ENCODE peak calls at places on chromosomes 11 and 22, in ten cellular contexts. N is cardiac muscle cell, K is fibroblast of lung, T is sigmoid colon, Q is coronary artery, B is keratinocyte, R is heart left ventricle, J is adrenal gland, H is psoas muscle, A is AG04450. I is an unnamed sample.

GRCh38 chr11:92941676-92942571 is 27.5 kb upstream of the MTNR1B start:
- DNase-seq in N (peak; percentile 59), K (no peak), T (no peak), Q (no peak), B (no peak), R (no peak), J (peak; percentile 23), H (no peak), A (no peak), I (peak; percentile 63)

GRCh38 chr11:114774599-114775365 is 96.5 kb downstream of the NXPE2 start:
- DNase-seq in N (peak; percentile 41), K (peak; percentile 49), T (no peak), Q (no peak), B (no peak), R (peak; percentile 21), J (peak; percentile 60), H (peak; percentile 26), A (peak; percentile 11), I (no peak)

GRCh38 chr22:19722175-19722914 is 994 bp upstream of the GP1BB start:
- DNase-seq in N (no peak), K (no peak), T (no peak), Q (no peak), B (no peak), R (peak; percentile 62), J (no peak), H (no peak), A (no peak), I (no peak)

GRCh38 chr11:117642396-117642795 is 154.6 kb downstream of the DSCAML1 start:
- DNase-seq in N (no peak), K (no peak), T (no peak), Q (no peak), B (no peak), R (no peak), J (no peak), H (no peak), A (no peak), I (no peak)

GRCh38 chr22:48606684-48607307 is 1220.9 kb downstream of the BRD1 start:
- DNase-seq in N (no peak), K (no peak), T (no peak), Q (no peak), B (no peak), R (no peak), J (no peak), H (no peak), A (no peak), I (no peak)

GRCh38 chr22:44160416-44160815 is 20.3 kb upstream of the PARVG start:
- DNase-seq in N (no peak), K (no peak), T (no peak), Q (no peak), B (no peak), R (no peak), J (no peak), H (no peak), A (no peak), I (no peak)

GRCh38 chr11:75028321-75029097 is 39.8 kb downstream of the NEU3 start:
- DNase-seq in N (no peak), K (no peak), T (no peak), Q (no peak), B (no peak), R (no peak), J (no peak), H (no peak), A (no peak), I (no peak)

GRCh38 chr11:71444811-71445210 is 3.4 kb downstream of the DHCR7 start:
- DNase-seq in N (no peak), K (no peak), T (peak; percentile 17), Q (no peak), B (no peak), R (no peak), J (no peak), H (no peak), A (no peak), I (no peak)

GRCh38 chr22:28034760-28035401 is 115.8 kb upstream of the PITPNB start:
- DNase-seq in N (peak; percentile 84), K (peak; percentile 62), T (peak; percentile 92), Q (peak; percentile 83), B (no peak), R (peak; percentile 87), J (peak; percentile 81), H (peak; percentile 89), A (no peak), I (no peak)

GRCh38 chr22:17056058-17056457 is 28.7 kb upstream of the IL17RA start:
- DNase-seq in N (no peak), K (no peak), T (no peak), Q (no peak), B (no peak), R (no peak), J (no peak), H (no peak), A (no peak), I (no peak)

GRCh38 chr11:10796191-10796590 is 12.5 kb downstream of the EIF4G2 start:
- DNase-seq in N (no peak), K (no peak), T (no peak), Q (no peak), B (no peak), R (no peak), J (no peak), H (no peak), A (no peak), I (no peak)

GRCh38 chr11:14480716-14481115 is 18.9 kb downstream of the COPB1 start:
- DNase-seq in N (peak; percentile 21), K (no peak), T (no peak), Q (no peak), B (no peak), R (no peak), J (no peak), H (no peak), A (no peak), I (peak; percentile 4)
- TF ChIP-seq CTCF in N (no peak), K (no peak), T (no peak), Q (no peak), B (no peak), R (no peak), J (no peak), H (no peak), A (no peak), I (no peak)

GRCh38 chr11:22078063-22078462 is 114.8 kb upstream of the ANO5 start:
- DNase-seq in N (no peak), K (no peak), T (no peak), Q (no peak), B (no peak), R (no peak), J (no peak), H (no peak), A (no peak), I (no peak)

GRCh38 chr11:22084564-22084963 is 108.3 kb upstream of the ANO5 start:
- DNase-seq in N (no peak), K (no peak), T (no peak), Q (no peak), B (no peak), R (no peak), J (no peak), H (no peak), A (no peak), I (no peak)

GRCh38 chr11:22079133-22079847 is 113.6 kb upstream of the ANO5 start:
- DNase-seq in N (no peak), K (no peak), T (no peak), Q (no peak), B (no peak), R (no peak), J (no peak), H (no peak), A (no peak), I (no peak)

GRCh38 chr11:22082178-22082577 is 110.7 kb upstream of the ANO5 start:
- DNase-seq in N (no peak), K (no peak), T (no peak), Q (no peak), B (no peak), R (no peak), J (no peak), H (no peak), A (no peak), I (no peak)

DNA sequence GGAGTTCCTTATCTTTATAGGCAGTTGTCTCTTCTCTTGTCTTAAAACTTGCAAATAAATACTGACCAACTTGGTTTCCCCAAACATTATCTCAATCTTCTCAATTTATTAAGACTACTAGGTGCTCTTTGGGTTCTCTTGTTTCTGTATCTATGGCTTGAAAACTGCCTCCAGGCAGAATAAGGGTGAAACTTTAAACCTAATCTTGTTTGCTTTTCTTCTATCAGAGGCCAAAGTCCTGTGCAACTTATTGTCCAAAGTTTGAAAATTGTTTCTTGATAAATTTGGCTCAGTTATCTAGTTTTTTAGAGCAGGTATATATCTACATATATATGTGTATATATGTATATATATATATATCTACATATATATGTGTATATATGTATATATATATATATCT is 110.1 kb upstream of the ANO5 start:
- DNase-seq in N (no peak), K (no peak), T (no peak), Q (no peak), B (no peak), R (no peak), J (no peak), H (no peak), A (no peak), I (no peak)
- H3K27ac ChIP-seq in N (no peak overlapping the region), K (no peak overlapping the region), T (no peak overlapping the region), Q (no peak overlapping the region), B (no peak overlapping the region), R (no peak overlapping the region), J (no peak overlapping the region), H (no peak overlapping the region), A (no peak overlapping the region), I (no peak overlapping the region)

GRCh38 chr11:12577746-12578644 is 96.2 kb upstream of the TEAD1 start:
- DNase-seq in N (no peak), K (peak; percentile 36), T (no peak), Q (no peak), B (no peak), R (no peak), J (no peak), H (no peak), A (no peak), I (no peak)
- TF ChIP-seq CTCF in N (peak; percentile 7), K (no peak), T (no peak), Q (no peak), B (no peak), R (no peak), J (no peak), H (no peak), A (no peak), I (no peak)

GRCh38 chr11:27473017-27473406 is 422 bp upstream of the LGR4 start:
- DNase-seq in N (no peak), K (no peak), T (no peak), Q (peak; percentile 73), B (no peak), R (no peak), J (no peak), H (no peak), A (no peak), I (no peak)
- H3K27ac ChIP-seq in N (peak overlapping the region; percentile 98), K (no peak overlapping the region), T (peak overlapping the region; percentile 95), Q (peak overlapping the region; percentile 88), B (peak overlapping the region; percentile 15), R (peak overlapping the region; percentile 40), J (peak overlapping the region; percentile 27), H (no peak overlapping the region), A (no peak overlapping the region), I (peak overlapping the region; percentile 83)